ENCODE peak calls at places on chromosomes 12 and 14, in four cellular contexts. P is neural progenitor cell, E is hypothalamus, F is NCI-H2107. K is an unnamed sample.

GRCh38 chr14:58072288-58073071 is 79.5 kb downstream of the ARMH4 start:
- DNase-seq in F (peak), E (no peak), P (peak), K (peak)

GRCh38 chr14:92607702-92608429 is 94.3 kb downstream of the RIN3 start:
- DNase-seq in P (no peak), F (no peak), E (no peak), K (no peak)

GRCh38 chr12:30447061-30447750 is 248.5 kb downstream of the IPO8 start:
- DNase-seq in P (no peak), E (no peak), F (no peak), K (no peak)

GRCh38 chr12:79933580-79934264 is 1.2 kb downstream of the PPP1R12A start:
- DNase-seq in E (no peak), P (peak), F (no peak), K (no peak)

GRCh38 chr12:34390846-34391700 is 368.8 kb downstream of the ALG10 start:
- DNase-seq in E (no peak), P (no peak), F (no peak), K (no peak)

GRCh38 chr14:43894534-43894933 is 612.5 kb downstream of the FSCB start:
- DNase-seq in F (no peak), E (no peak), P (peak), K (no peak)

GRCh38 chr12:28306535-28306934 is 116.3 kb downstream of the CCDC91 start:
- DNase-seq in E (no peak), F (no peak), P (no peak), K (no peak)

GRCh38 chr12:73731658-73732057 is 806.0 kb upstream of the ATXN7L3B start:
- DNase-seq in F (no peak), E (no peak), P (no peak), K (no peak)

GRCh38 chr12:116975779-116976393 is 65.1 kb downstream of the FBXW8 start:
- DNase-seq in F (no peak), E (no peak), P (no peak), K (no peak)

GRCh38 chr14:99511421-99512109 is 30.4 kb downstream of the CCNK start:
- DNase-seq in F (no peak), E (no peak), P (no peak), K (no peak)

GRCh38 chr12:31353730-31354708 is 28.1 kb upstream of the SINHCAF start:
- DNase-seq in E (no peak), F (peak), P (peak), K (no peak)

GRCh38 chr12:94805749-94806148 is 155.4 kb upstream of the TMCC3 start:
- DNase-seq in F (no peak), P (peak), E (no peak), K (no peak)

GRCh38 chr12:132444957-132445883 is 44.7 kb upstream of the FBRSL1 start:
- DNase-seq in F (no peak), E (no peak), P (peak), K (no peak)

GRCh38 chr12:87425942-87426554 is 603.2 kb downstream of the C12orf50 start:
- DNase-seq in E (no peak), P (no peak), F (no peak), K (no peak)

GRCh38 chr14:91893659-91894058 is 26.3 kb upstream of the TC2N start:
- DNase-seq in E (no peak), F (no peak), P (no peak), K (no peak)

GRCh38 chr14:67618617-67619063 is 1.1 kb upstream of the ARG2 start:
- DNase-seq in P (peak), F (peak), E (no peak), K (peak)

GRCh38 chr12:24425601-24425970 is 476.1 kb upstream of the SOX5 start:
- DNase-seq in E (no peak), F (no peak), P (no peak), K (no peak)

GRCh38 chr12:56806303-56806702 is 43.2 kb downstream of the HSD17B6 start:
- DNase-seq in E (no peak), P (no peak), F (no peak), K (no peak)

GRCh38 chr12:99372257-99372933 is 275.2 kb upstream of the GARIN6 start:
- DNase-seq in E (no peak), F (no peak), P (no peak), K (no peak)

GRCh38 chr12:104827587-104827986 is 130.5 kb downstream of the SLC41A2 start:
- DNase-seq in E (no peak), F (no peak), P (peak), K (no peak)

GRCh38 chr12:86249856-86250255 is 6.3 kb downstream of the MGAT4C start:
- DNase-seq in P (no peak), F (no peak), E (no peak), K (no peak)

GRCh38 chr12:39866135-39866534 is 239.7 kb downstream of the SLC2A13 start:
- DNase-seq in F (no peak), E (no peak), P (no peak), K (no peak)

GRCh38 chr12:108853426-108853825 is 4.0 kb downstream of the SSH1 start:
- DNase-seq in P (no peak), F (no peak), E (no peak), K (no peak)

GRCh38 chr12:88889326-88890110 is 309.2 kb upstream of the KITLG start:
- DNase-seq in E (no peak), F (no peak), P (no peak), K (no peak)

GRCh38 chr12:111446044-111446581 is 40.4 kb downstream of the SH2B3 start:
- DNase-seq in F (no peak), P (no peak), E (no peak), K (no peak)

GRCh38 chr12:114408415-114408814 is 2.5 kb upstream of the TBX5 start:
- DNase-seq in P (no peak), E (no peak), F (no peak), K (no peak)

GRCh38 chr14:57847096-57847495 is 18.8 kb downstream of the SLC35F4 start:
- DNase-seq in P (no peak), E (no peak), F (no peak), K (no peak)

GRCh38 chr12:46650688-46651087 is 175.1 kb downstream of the SLC38A4 start:
- DNase-seq in E (no peak), P (no peak), F (no peak), K (no peak)

GRCh38 chr12:103493199-103493598 is 2.6 kb downstream of the C12orf42 start:
- DNase-seq in E (no peak), F (no peak), P (no peak), K (no peak)

GRCh38 chr12:113333877-113334785 is 778 bp downstream of the SLC8B1 start:
- DNase-seq in P (no peak), F (no peak), E (no peak), K (no peak)

GRCh38 chr12:11901687-11902524 is 168.8 kb upstream of the BCL2L14 start:
- DNase-seq in F (no peak), E (no peak), P (no peak), K (no peak)

GRCh38 chr12:990649-991349 is at the start of gene ERC1:
- DNase-seq in E (peak), P (peak), F (peak), K (peak)

GRCh38 chr12:48999371-49000131 is at the start of gene DDN:
- DNase-seq in F (no peak), P (peak), E (no peak), K (peak)

GRCh38 chr12:109458771-109459208 is 18.3 kb downstream of the KCTD10 start:
- DNase-seq in P (peak), F (no peak), E (no peak), K (no peak)

GRCh38 chr14:74488788-74489397 is 4.2 kb downstream of the NPC2 start:
- DNase-seq in P (no peak), E (no peak), F (no peak), K (no peak)

GRCh38 chr12:67377541-67377940 is 108.4 kb downstream of the CAND1 start:
- DNase-seq in E (no peak), P (no peak), F (no peak), K (no peak)